ENCODE peak calls at places on chromosomes 13 and 19, in ten cellular contexts. C is tibial artery; D is CD4-positive, CD25-positive, alpha-beta regulatory T cell; A is H1; N is tibial nerve; L is CD4-positive, alpha-beta memory T cell; I is transverse colon; K is heart left ventricle; Q is iPS DF 6.9; E is body of pancreas. G is an unnamed sample.
A peak's percentile ranks its signal among the peaks of the same experiment; 100 is the strongest.

GRCh38 chr19:4523306-4524110 is 5.2 kb upstream of the PLIN4 start:
- DNase-seq in C (no peak), D (no peak), A (no peak), N (no peak), L (no peak), I (peak; percentile 59), K (peak; percentile 61), Q (no peak), E (peak; percentile 41), G (no peak)

GRCh38 chr13:110699148-110700145 is 6.5 kb downstream of the CARS2 start:
- DNase-seq in C (no peak), D (no peak), A (no peak), N (no peak), L (no peak), I (no peak), K (no peak), Q (no peak), E (no peak), G (no peak)

GRCh38 chr19:2543463-2544442 is 67.8 kb downstream of the GADD45B start:
- DNase-seq in C (peak; percentile 96), D (peak; percentile 68), A (peak; percentile 81), N (peak; percentile 91), L (peak; percentile 11), I (peak; percentile 90), K (peak; percentile 98), Q (peak; percentile 57), E (peak; percentile 98), G (peak; percentile 47)

GRCh38 chr13:38821753-38822551 is 135.1 kb downstream of the FREM2 start:
- DNase-seq in C (no peak), D (no peak), A (no peak), N (no peak), L (no peak), I (no peak), K (no peak), Q (no peak), E (no peak), G (no peak)

GRCh38 chr19:41682437-41682836 is 5.6 kb downstream of the CEACAM7 start:
- DNase-seq in C (no peak), D (no peak), A (no peak), N (no peak), L (no peak), I (peak; percentile 83), K (no peak), Q (no peak), E (no peak), G (no peak)

GRCh38 chr19:30873003-30873402 is 476.2 kb downstream of the TSHZ3 start:
- DNase-seq in C (no peak), D (no peak), A (no peak), N (no peak), L (no peak), I (no peak), K (no peak), Q (no peak), E (no peak), G (no peak)

GRCh38 chr19:33040994-33041827 is 23.5 kb downstream of the RHPN2 start:
- DNase-seq in C (no peak), D (no peak), A (no peak), N (no peak), L (no peak), I (peak; percentile 81), K (no peak), Q (no peak), E (peak; percentile 80), G (no peak)

GRCh38 chr19:44949550-44949949 is 3.7 kb downstream of the APOC2 start:
- DNase-seq in C (no peak), D (no peak), A (no peak), N (no peak), L (no peak), I (no peak), K (no peak), Q (no peak), E (no peak), G (no peak)

GRCh38 chr19:38726761-38727301 is 17.4 kb downstream of the CAPN12 start:
- DNase-seq in C (no peak), D (no peak), A (no peak), N (no peak), L (no peak), I (no peak), K (no peak), Q (no peak), E (no peak), G (peak; percentile 26)

GRCh38 chr19:45280471-45280961 is 29.4 kb downstream of the MARK4 start:
- DNase-seq in C (no peak), D (no peak), A (no peak), N (no peak), L (no peak), I (no peak), K (no peak), Q (no peak), E (no peak), G (no peak)

GRCh38 chr13:76944457-76944856 is 3.9 kb upstream of the ACOD1 start:
- DNase-seq in C (no peak), D (no peak), A (no peak), N (no peak), L (no peak), I (no peak), K (no peak), Q (no peak), E (no peak), G (no peak)

GRCh38 chr19:33831835-33832234 is 35.2 kb downstream of the KCTD15 start:
- DNase-seq in C (no peak), D (no peak), A (no peak), N (no peak), L (no peak), I (no peak), K (no peak), Q (no peak), E (no peak), G (no peak)

GRCh38 chr13:94712287-94712811 is at the start of gene SOX21:
- DNase-seq in C (no peak), D (no peak), A (no peak), N (no peak), L (no peak), I (no peak), K (no peak), Q (no peak), E (no peak), G (no peak)

GRCh38 chr13:20779405-20779804 is 5.6 kb upstream of the EEF1AKMT1 start:
- DNase-seq in C (no peak), D (no peak), A (no peak), N (no peak), L (no peak), I (no peak), K (no peak), Q (no peak), E (no peak), G (no peak)

DNA sequence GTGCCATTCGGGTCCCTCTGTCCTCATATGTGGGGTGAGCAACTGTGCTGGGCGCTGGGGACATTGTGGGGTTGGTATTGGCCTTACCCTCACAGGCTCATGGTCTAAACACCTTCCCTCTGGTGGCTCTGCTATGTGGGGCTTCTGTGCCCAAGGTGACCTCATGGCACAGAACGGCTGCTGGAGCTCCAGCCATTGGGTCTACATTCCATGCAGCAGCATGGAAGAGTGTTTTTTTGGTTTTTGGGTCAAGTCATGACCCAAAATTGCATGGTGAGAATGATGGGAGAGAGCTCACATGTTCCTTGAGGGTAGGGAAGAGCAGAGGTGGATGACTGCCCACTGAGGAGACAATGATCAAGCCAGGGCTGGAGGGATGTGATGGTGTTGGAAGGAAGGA is 17.2 kb downstream of the PGLS start:
- DNase-seq in C (no peak), D (no peak), A (no peak), N (no peak), L (no peak), I (no peak), K (no peak), Q (no peak), E (no peak), G (no peak)
- H3K27me3 ChIP-seq in C (no peaks in the 10 kb centered on the region), D (peaks cover 6% of the 10 kb centered on the region), A (no peaks in the 10 kb centered on the region), N (peaks cover 13% of the 10 kb centered on the region), L (no peaks in the 10 kb centered on the region), I (peaks cover 28% of the 10 kb centered on the region), K (no peaks in the 10 kb centered on the region), Q (no peaks in the 10 kb centered on the region), E (no peaks in the 10 kb centered on the region), G (no peaks in the 10 kb centered on the region)

DNA sequence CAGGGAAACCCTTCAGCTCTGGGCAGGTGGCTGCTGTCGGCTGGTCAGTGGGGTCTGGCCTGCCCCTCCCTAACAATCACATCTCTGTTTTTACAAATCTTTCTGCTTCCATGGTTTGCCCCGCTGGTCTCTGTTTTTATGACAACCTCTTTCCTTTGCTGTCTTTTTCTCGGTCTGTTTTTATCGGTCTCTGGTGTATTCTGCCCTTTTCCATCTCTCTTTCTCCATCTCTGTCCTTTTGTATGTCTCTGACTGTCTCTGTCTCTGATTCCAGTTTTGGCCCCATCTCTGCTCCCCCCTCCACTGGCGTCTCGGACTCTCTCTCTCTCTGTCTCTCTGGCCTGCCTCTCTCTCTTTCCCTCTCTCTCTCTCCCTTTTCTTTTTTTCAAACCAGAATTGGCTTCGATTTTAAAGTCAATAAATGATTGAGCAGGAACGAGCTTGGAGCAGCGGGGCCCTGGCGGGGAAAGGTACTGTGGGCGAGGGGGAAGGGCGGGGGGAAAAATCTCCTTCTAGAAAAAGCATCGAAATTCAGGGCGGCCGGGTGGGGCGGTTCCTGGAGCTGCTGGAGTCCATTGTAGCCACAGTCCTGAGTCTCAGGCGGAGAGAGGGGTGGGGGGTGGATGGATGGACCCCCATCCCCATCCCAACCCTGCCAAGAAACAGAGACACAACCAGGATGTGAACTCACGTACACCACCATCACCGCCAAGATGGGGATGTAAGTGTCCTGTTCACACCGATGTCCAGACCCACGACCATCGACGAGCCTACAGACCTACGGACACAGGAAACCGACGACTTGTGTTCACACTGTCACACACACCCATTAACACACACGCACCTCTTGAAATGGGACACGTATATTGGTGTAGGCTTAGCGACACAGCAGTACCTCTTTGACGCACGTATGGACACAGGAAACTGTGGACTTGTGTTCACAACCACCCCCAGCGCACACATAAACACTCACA is 3.0 kb downstream of the NFIX start:
- DNase-seq in C (no peak), D (no peak), A (no peak), N (no peak), L (no peak), I (no peak), K (no peak), Q (no peak), E (no peak), G (no peak)
- H3K27me3 ChIP-seq in C (no peaks in the 10 kb centered on the region), D (peaks cover 3% of the 10 kb centered on the region), A (peaks cover 94% of the 10 kb centered on the region), N (no peaks in the 10 kb centered on the region), L (no peaks in the 10 kb centered on the region), I (no peaks in the 10 kb centered on the region), K (no peaks in the 10 kb centered on the region), Q (peaks cover 50% of the 10 kb centered on the region), E (no peaks in the 10 kb centered on the region), G (no peaks in the 10 kb centered on the region)

DNA sequence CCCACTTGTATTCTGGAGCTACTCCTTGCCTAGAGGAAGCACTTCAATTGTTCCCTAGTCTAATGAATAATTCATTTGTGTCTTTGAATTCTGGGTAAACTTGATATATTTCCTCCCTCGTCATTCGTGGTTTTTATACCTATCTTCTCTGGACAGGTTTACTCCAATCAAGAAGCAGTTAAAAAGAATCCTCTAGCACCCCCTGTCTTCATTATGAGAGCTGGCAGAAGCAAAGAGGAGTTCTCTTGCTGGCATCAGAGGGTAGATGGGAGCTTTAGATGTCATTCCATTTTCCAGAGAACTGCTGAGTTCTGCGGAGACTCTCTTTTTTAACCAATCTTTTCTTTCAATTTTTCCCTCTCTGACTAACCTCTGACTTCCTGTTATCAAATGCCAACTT is 627.7 kb downstream of the FGF9 start:
- DNase-seq in C (no peak), D (no peak), A (no peak), N (no peak), L (no peak), I (no peak), K (no peak), Q (no peak), E (no peak), G (no peak)
- H3K27me3 ChIP-seq in C (no peaks in the 10 kb centered on the region), D (no peaks in the 10 kb centered on the region), A (no peaks in the 10 kb centered on the region), N (no peaks in the 10 kb centered on the region), L (no peaks in the 10 kb centered on the region), I (no peaks in the 10 kb centered on the region), K (no peaks in the 10 kb centered on the region), Q (no peaks in the 10 kb centered on the region), E (no peaks in the 10 kb centered on the region), G (no peaks in the 10 kb centered on the region)

GRCh38 chr13:49164712-49165111 is 55.4 kb upstream of the MLNR start:
- DNase-seq in C (no peak), D (no peak), A (no peak), N (no peak), L (no peak), I (no peak), K (no peak), Q (no peak), E (no peak), G (no peak)
- H3K27me3 ChIP-seq in C (no peaks in the 10 kb centered on the region), D (no peaks in the 10 kb centered on the region), A (no peaks in the 10 kb centered on the region), N (no peaks in the 10 kb centered on the region), L (no peaks in the 10 kb centered on the region), I (no peaks in the 10 kb centered on the region), K (no peaks in the 10 kb centered on the region), Q (no peaks in the 10 kb centered on the region), E (no peaks in the 10 kb centered on the region), G (no peaks in the 10 kb centered on the region)